ENCODE peak calls at places on chromosomes 11 and 22, in nine cellular contexts. F, A, W, J, S, M, Z, K and E are unnamed samples.
A peak's percentile ranks its signal among the peaks of the same experiment; 100 is the strongest.

GRCh38 chr11:125947419-125948277 is 1.8 kb downstream of the VSIG10L2 start:
- DNase-seq in F (no peak), A (no peak), W (no peak), J (no peak), S (no peak), M (peak; percentile 78), Z (no peak), K (no peak), E (no peak)

GRCh38 chr22:42500164-42500835 is 19.3 kb downstream of the RRP7A start:
- DNase-seq in F (peak; percentile 88), A (peak; percentile 55), W (peak; percentile 85), J (no peak), S (peak; percentile 44), M (peak; percentile 93), Z (peak; percentile 85), K (no peak), E (peak; percentile 76)

GRCh38 chr11:28038775-28039174 is 69.2 kb downstream of the KIF18A start:
- DNase-seq in F (no peak), A (no peak), W (no peak), J (no peak), S (no peak), M (no peak), Z (no peak), K (no peak), E (no peak)

GRCh38 chr11:70862093-70862492 is 390.3 kb downstream of the SHANK2 start:
- DNase-seq in F (peak; percentile 16), A (no peak), W (no peak), J (peak; percentile 44), S (no peak), M (no peak), Z (no peak), K (no peak), E (no peak)

GRCh38 chr22:39457546-39458442 is 982 bp downstream of the MGAT3 start:
- DNase-seq in F (peak; percentile 60), A (no peak), W (no peak), J (no peak), S (no peak), M (no peak), Z (no peak), K (no peak), E (no peak)

GRCh38 chr22:49450521-49450920 is 377.2 kb downstream of the BRD1 start:
- DNase-seq in F (peak; percentile 60), A (no peak), W (no peak), J (no peak), S (no peak), M (peak; percentile 36), Z (no peak), K (no peak), E (no peak)

GRCh38 chr22:22712092-22712658 is 67.8 kb downstream of the GGTLC2 start:
- DNase-seq in F (no peak), A (no peak), W (no peak), J (no peak), S (no peak), M (no peak), Z (no peak), K (no peak), E (no peak)

GRCh38 chr11:96090711-96091110 is 166.8 kb upstream of the MTMR2 start:
- DNase-seq in F (no peak), A (no peak), W (no peak), J (no peak), S (no peak), M (no peak), Z (peak; percentile 74), K (no peak), E (no peak)

GRCh38 chr22:23282986-23283385 is 102.7 kb downstream of the BCR start:
- DNase-seq in F (no peak), A (no peak), W (no peak), J (no peak), S (no peak), M (no peak), Z (no peak), K (no peak), E (no peak)

GRCh38 chr22:36731916-36732315 is 28.4 kb upstream of the CACNG2 start:
- DNase-seq in F (no peak), A (no peak), W (no peak), J (no peak), S (no peak), M (no peak), Z (no peak), K (no peak), E (no peak)

GRCh38 chr11:118635642-118636041 is 28.2 kb downstream of the PHLDB1 start:
- DNase-seq in F (no peak), A (no peak), W (no peak), J (no peak), S (no peak), M (no peak), Z (peak; percentile 39), K (no peak), E (no peak)